ENCODE peak calls at places on chromosomes 4 and X, in five cellular contexts. One of them, this sample, is unnamed.

GRCh38 chr4:108081251-108081650 is 87.5 kb downstream of the LEF1 start:
- DNase-seq in stomach: no peak
- DNase-seq in pancreas: no peak
- DNase-seq in foreskin fibroblast: no peak
- DNase-seq in fibroblast of pulmonary artery: no peak
- DNase-seq in this sample: no peak

GRCh38 chr4:128337863-128338262 is 50.2 kb upstream of the PGRMC2 start:
- DNase-seq in fibroblast of pulmonary artery: no peak
- DNase-seq in stomach: no peak
- DNase-seq in pancreas: no peak
- DNase-seq in foreskin fibroblast: no peak
- DNase-seq in this sample: no peak

GRCh38 chr4:142271832-142272231 is 574.3 kb downstream of the INPP4B start:
- DNase-seq in fibroblast of pulmonary artery: no peak
- DNase-seq in stomach: no peak
- DNase-seq in pancreas: no peak
- DNase-seq in foreskin fibroblast: no peak
- DNase-seq in this sample: no peak

GRCh38 chr4:27775156-27775555 is 914.5 kb downstream of the STIM2 start:
- DNase-seq in pancreas: no peak
- DNase-seq in foreskin fibroblast: no peak
- DNase-seq in stomach: no peak
- DNase-seq in fibroblast of pulmonary artery: no peak
- DNase-seq in this sample: no peak

GRCh38 chr4:23861897-23862296 is 27.9 kb downstream of the PPARGC1A start:
- DNase-seq in foreskin fibroblast: no peak
- DNase-seq in fibroblast of pulmonary artery: no peak
- DNase-seq in pancreas: no peak
- DNase-seq in stomach: no peak
- DNase-seq in this sample: no peak

GRCh38 chrX:123860983-123861382 is 1.1 kb downstream of the XIAP start:
- DNase-seq in pancreas: no peak
- DNase-seq in foreskin fibroblast: no peak
- DNase-seq in stomach: no peak
- DNase-seq in fibroblast of pulmonary artery: peak
- DNase-seq in this sample: no peak

GRCh38 chr4:71050809-71051208 is 57.4 kb downstream of the DCK start:
- DNase-seq in stomach: no peak
- DNase-seq in pancreas: no peak
- DNase-seq in foreskin fibroblast: no peak
- DNase-seq in fibroblast of pulmonary artery: no peak
- DNase-seq in this sample: no peak

GRCh38 chrX:125004799-125005198 is 314.9 kb upstream of the TEX13C start:
- DNase-seq in pancreas: no peak
- DNase-seq in foreskin fibroblast: no peak
- DNase-seq in stomach: no peak
- DNase-seq in fibroblast of pulmonary artery: no peak
- DNase-seq in this sample: no peak

GRCh38 chrX:136204571-136204970 is 46.6 kb downstream of the MAP7D3 start:
- DNase-seq in pancreas: no peak
- DNase-seq in fibroblast of pulmonary artery: peak
- DNase-seq in foreskin fibroblast: no peak
- DNase-seq in stomach: no peak
- DNase-seq in this sample: no peak

GRCh38 chrX:103063191-103063845 is 653 bp downstream of the BEX1 start:
- DNase-seq in fibroblast of pulmonary artery: peak
- DNase-seq in stomach: no peak
- DNase-seq in pancreas: no peak
- DNase-seq in foreskin fibroblast: peak
- DNase-seq in this sample: no peak

GRCh38 chrX:46376246-46376885 is 168.9 kb downstream of the ZNF674 start:
- DNase-seq in foreskin fibroblast: peak
- DNase-seq in pancreas: no peak
- DNase-seq in stomach: no peak
- DNase-seq in fibroblast of pulmonary artery: peak
- DNase-seq in this sample: peak

GRCh38 chr4:188986271-188986689 is 847.0 kb downstream of the TRIML1 start:
- DNase-seq in stomach: no peak
- DNase-seq in pancreas: no peak
- DNase-seq in fibroblast of pulmonary artery: no peak
- DNase-seq in foreskin fibroblast: peak
- DNase-seq in this sample: no peak

GRCh38 chr4:88963817-88964216 is 93.2 kb downstream of the FAM13A start:
- DNase-seq in stomach: no peak
- DNase-seq in pancreas: no peak
- DNase-seq in fibroblast of pulmonary artery: peak
- DNase-seq in foreskin fibroblast: no peak
- DNase-seq in this sample: no peak

GRCh38 chr4:3724319-3725231 is 41.6 kb upstream of the ADRA2C start:
- DNase-seq in foreskin fibroblast: no peak
- DNase-seq in pancreas: no peak
- DNase-seq in stomach: no peak
- DNase-seq in fibroblast of pulmonary artery: no peak
- DNase-seq in this sample: no peak

GRCh38 chr4:148390311-148390710 is 51.9 kb downstream of the NR3C2 start:
- DNase-seq in foreskin fibroblast: no peak
- DNase-seq in fibroblast of pulmonary artery: no peak
- DNase-seq in stomach: no peak
- DNase-seq in pancreas: no peak
- DNase-seq in this sample: no peak

GRCh38 chrX:69605521-69605920 is 10.4 kb upstream of the EDA start:
- DNase-seq in pancreas: no peak
- DNase-seq in stomach: no peak
- DNase-seq in fibroblast of pulmonary artery: no peak
- DNase-seq in foreskin fibroblast: no peak
- DNase-seq in this sample: no peak

GRCh38 chr4:40280586-40280985 is 54.5 kb upstream of the CHRNA9 start:
- DNase-seq in fibroblast of pulmonary artery: no peak
- DNase-seq in pancreas: no peak
- DNase-seq in stomach: no peak
- DNase-seq in foreskin fibroblast: no peak
- DNase-seq in this sample: no peak

DNA sequence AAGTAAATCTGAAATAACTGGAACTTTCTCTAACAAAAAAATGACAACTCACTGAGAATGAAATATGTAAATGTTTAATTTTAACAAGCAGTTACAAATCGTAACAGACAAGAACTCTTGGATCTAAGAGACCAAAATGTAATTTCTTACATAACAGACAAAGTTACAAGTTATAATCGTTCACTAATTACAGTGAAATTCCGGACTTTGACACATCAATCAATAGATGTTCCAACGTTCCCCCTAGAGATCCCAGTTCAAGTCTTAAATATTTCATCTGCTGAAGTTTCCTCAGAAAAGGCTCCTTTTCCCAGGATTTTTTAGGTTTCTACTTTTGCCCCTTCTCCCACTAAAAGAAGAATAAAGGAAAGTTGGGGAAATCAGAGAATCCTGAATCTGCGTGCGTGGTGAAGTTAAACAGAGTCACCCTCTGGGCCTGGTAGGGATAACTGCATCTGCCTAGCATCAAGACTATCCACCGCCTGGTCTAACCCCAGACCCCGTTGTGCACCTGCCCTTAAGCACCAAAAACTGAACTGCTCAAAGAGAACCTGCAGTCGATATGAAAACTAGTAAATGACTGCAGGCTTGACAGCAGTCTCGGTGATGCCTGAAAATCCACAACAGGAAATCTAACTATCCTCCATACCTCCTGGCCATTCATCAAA is 2.3 kb downstream of the IRF2 start:
- DNase-seq in foreskin fibroblast: peak
- DNase-seq in pancreas: no peak
- DNase-seq in stomach: no peak
- DNase-seq in fibroblast of pulmonary artery: peak
- DNase-seq in this sample: no peak
- TF ChIP-seq CTCF in foreskin fibroblast: no peak
- TF ChIP-seq CTCF in pancreas: no peak
- TF ChIP-seq CTCF in stomach: no peak
- TF ChIP-seq CTCF in fibroblast of pulmonary artery: no peak
- TF ChIP-seq CTCF in this sample: no peak

GRCh38 chr4:14871676-14872430 is 130.4 kb upstream of the CPEB2 start:
- DNase-seq in stomach: peak
- DNase-seq in fibroblast of pulmonary artery: no peak
- DNase-seq in foreskin fibroblast: no peak
- DNase-seq in pancreas: peak
- DNase-seq in this sample: no peak
- TF ChIP-seq CTCF in stomach: peak
- TF ChIP-seq CTCF in fibroblast of pulmonary artery: peak
- TF ChIP-seq CTCF in foreskin fibroblast: no peak
- TF ChIP-seq CTCF in pancreas: no peak
- TF ChIP-seq CTCF in this sample: no peak

GRCh38 chrX:15143050-15143824 is 126.6 kb downstream of the ASB9 start:
- DNase-seq in pancreas: peak
- DNase-seq in foreskin fibroblast: peak
- DNase-seq in stomach: peak
- DNase-seq in fibroblast of pulmonary artery: peak
- DNase-seq in this sample: no peak
- TF ChIP-seq CTCF in pancreas: peak
- TF ChIP-seq CTCF in foreskin fibroblast: peak
- TF ChIP-seq CTCF in stomach: peak
- TF ChIP-seq CTCF in fibroblast of pulmonary artery: peak
- TF ChIP-seq CTCF in this sample: peak

DNA sequence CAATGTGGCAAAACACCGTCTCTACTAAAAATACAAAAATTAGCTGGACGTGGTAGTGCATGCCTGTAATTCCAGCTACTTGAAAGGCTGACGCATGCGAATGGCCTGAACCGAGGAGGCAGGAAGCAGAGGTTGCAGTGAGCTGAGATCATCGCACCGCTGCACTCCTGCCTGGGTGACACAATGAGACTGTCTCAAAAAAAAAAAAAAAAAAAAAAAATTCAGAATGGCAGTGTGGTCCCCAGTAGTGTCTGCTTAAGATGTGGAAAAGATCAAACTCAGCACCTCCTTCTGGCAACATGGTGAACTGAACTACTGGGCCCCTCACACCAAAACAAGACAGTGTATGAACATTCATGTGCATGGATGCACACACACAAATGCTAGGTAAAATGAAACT is 32.2 kb downstream of the SMS start:
- DNase-seq in fibroblast of pulmonary artery: peak
- DNase-seq in pancreas: no peak
- DNase-seq in foreskin fibroblast: no peak
- DNase-seq in stomach: no peak
- DNase-seq in this sample: no peak
- TF ChIP-seq CTCF in fibroblast of pulmonary artery: peak
- TF ChIP-seq CTCF in pancreas: no peak
- TF ChIP-seq CTCF in foreskin fibroblast: no peak
- TF ChIP-seq CTCF in stomach: no peak
- TF ChIP-seq CTCF in this sample: no peak

GRCh38 chr4:122759639-122760310 is 27.3 kb downstream of the BBS12 start:
- DNase-seq in foreskin fibroblast: no peak
- DNase-seq in fibroblast of pulmonary artery: peak
- DNase-seq in stomach: no peak
- DNase-seq in pancreas: no peak
- DNase-seq in this sample: no peak
- TF ChIP-seq CTCF in foreskin fibroblast: peak
- TF ChIP-seq CTCF in fibroblast of pulmonary artery: peak
- TF ChIP-seq CTCF in stomach: no peak
- TF ChIP-seq CTCF in pancreas: no peak
- TF ChIP-seq CTCF in this sample: no peak

DNA sequence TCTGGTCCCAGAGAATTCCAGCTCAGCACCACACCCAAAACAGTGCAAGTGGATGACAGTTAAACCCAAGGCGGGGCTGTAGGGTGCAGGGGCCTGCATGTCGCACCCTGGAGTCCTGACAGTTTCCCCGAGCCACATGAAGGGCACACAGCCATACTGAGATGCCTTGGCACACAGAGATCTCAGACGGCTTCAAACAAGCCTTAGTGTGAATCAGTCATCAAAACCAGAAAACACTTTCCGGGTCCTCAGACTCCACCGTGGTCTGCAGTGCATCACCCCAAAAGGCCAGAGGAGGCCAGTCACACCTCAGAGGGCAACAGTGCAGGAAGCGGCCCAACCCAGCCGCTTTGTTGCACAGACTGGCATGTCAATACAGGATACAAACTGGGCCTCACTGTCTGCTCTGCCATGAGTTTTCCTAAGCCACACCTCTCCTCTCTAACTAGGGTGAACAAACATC is 64.6 kb upstream of the ENPP6 start:
- DNase-seq in pancreas: no peak
- DNase-seq in stomach: peak
- DNase-seq in foreskin fibroblast: no peak
- DNase-seq in fibroblast of pulmonary artery: no peak
- DNase-seq in this sample: no peak
- TF ChIP-seq CTCF in pancreas: no peak
- TF ChIP-seq CTCF in stomach: peak
- TF ChIP-seq CTCF in foreskin fibroblast: no peak
- TF ChIP-seq CTCF in fibroblast of pulmonary artery: no peak
- TF ChIP-seq CTCF in this sample: no peak

GRCh38 chrX:2397648-2398340 is 103.0 kb downstream of the DHRSX start:
- DNase-seq in foreskin fibroblast: peak
- DNase-seq in stomach: no peak
- DNase-seq in pancreas: no peak
- DNase-seq in fibroblast of pulmonary artery: peak
- DNase-seq in this sample: no peak
- TF ChIP-seq CTCF in foreskin fibroblast: no peak
- TF ChIP-seq CTCF in stomach: no peak
- TF ChIP-seq CTCF in pancreas: no peak
- TF ChIP-seq CTCF in fibroblast of pulmonary artery: no peak
- TF ChIP-seq CTCF in this sample: no peak

DNA sequence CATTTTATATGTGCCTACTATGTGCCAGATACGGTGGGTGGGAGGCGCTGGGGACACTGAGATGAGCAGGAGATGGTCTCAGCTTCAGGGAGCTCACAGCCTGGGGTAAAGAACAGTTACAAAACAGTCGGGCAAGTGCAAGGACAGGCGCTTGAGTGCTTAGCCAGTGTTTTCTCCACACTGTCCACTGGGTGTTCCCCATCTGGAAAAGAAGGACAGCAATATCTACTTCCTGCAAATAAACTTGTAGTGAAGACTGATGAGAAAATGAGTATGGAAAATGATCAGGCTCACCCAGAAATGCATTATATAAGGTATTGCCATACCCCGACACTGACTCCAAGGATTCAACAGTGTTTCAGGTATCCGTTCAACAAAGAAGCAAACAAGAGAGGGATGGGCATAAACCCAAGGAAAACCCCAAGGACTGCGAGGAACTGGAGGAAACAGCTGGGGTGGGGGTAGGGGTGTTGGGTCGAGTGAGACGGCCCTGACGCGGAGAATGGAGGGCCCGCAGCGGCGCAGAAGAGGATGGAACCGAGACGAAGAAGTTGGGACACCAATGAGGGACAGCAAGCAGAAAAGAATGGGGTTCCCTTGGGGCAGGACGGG is 805 bp downstream of the TMEM185A start:
- DNase-seq in pancreas: no peak
- DNase-seq in fibroblast of pulmonary artery: peak
- DNase-seq in stomach: no peak
- DNase-seq in foreskin fibroblast: peak
- DNase-seq in this sample: no peak
- TF ChIP-seq CTCF in pancreas: no peak
- TF ChIP-seq CTCF in fibroblast of pulmonary artery: peak
- TF ChIP-seq CTCF in stomach: no peak
- TF ChIP-seq CTCF in foreskin fibroblast: peak
- TF ChIP-seq CTCF in this sample: peak

This sample was measured in LNCaP clone FGC.